ENCODE peak calls at places on chromosomes 11 and 22, in four cellular contexts. O is tibial artery, N is foreskin keratinocyte, M is A549. X is an unnamed sample. For H3K4me1, the result is how much of the 10 kb centered on the place peaks cover.

GRCh38 chr11:72069787-72070251 is 10.5 kb downstream of the NUMA1 start:
- DNase-seq in O (peak), N (no peak), M (peak), X (peak)

GRCh38 chr11:113628912-113629311 is 77.2 kb downstream of the TMPRSS5 start:
- DNase-seq in O (no peak), N (no peak), M (no peak), X (peak)

GRCh38 chr11:13102865-13103539 is 93.9 kb downstream of the RASSF10 start:
- DNase-seq in O (no peak), N (no peak), M (no peak), X (no peak)

GRCh38 chr11:57823859-57824258 is 62.3 kb downstream of the CTNND1 start:
- DNase-seq in O (no peak), N (no peak), M (no peak), X (no peak)

GRCh38 chr11:78350101-78350645 is 67.4 kb downstream of the GAB2 start:
- DNase-seq in O (no peak), N (no peak), M (no peak), X (no peak)

GRCh38 chr11:12540913-12541587 is 133.2 kb upstream of the TEAD1 start:
- DNase-seq in O (peak), N (peak), M (peak), X (no peak)

GRCh38 chr11:45917623-45918330 is at the start of gene PEX16:
- DNase-seq in O (peak), N (peak), M (peak), X (peak)

GRCh38 chr11:125960771-125961170 is 14.9 kb downstream of the VSIG10L2 start:
- DNase-seq in O (no peak), N (no peak), M (no peak), X (no peak)

GRCh38 chr11:15824060-15824459 is 532.3 kb downstream of the SOX6 start:
- DNase-seq in O (no peak), N (no peak), M (no peak), X (no peak)

GRCh38 chr11:27447288-27447914 is 25.2 kb downstream of the LGR4 start:
- DNase-seq in O (no peak), N (no peak), M (no peak), X (no peak)

GRCh38 chr11:44030276-44030932 is 17.4 kb upstream of the ACCSL start:
- DNase-seq in O (peak), N (no peak), M (no peak), X (no peak)

GRCh38 chr11:108340958-108341357 is 118.1 kb downstream of the ATM start:
- DNase-seq in O (no peak), N (peak), M (peak), X (no peak)

DNA sequence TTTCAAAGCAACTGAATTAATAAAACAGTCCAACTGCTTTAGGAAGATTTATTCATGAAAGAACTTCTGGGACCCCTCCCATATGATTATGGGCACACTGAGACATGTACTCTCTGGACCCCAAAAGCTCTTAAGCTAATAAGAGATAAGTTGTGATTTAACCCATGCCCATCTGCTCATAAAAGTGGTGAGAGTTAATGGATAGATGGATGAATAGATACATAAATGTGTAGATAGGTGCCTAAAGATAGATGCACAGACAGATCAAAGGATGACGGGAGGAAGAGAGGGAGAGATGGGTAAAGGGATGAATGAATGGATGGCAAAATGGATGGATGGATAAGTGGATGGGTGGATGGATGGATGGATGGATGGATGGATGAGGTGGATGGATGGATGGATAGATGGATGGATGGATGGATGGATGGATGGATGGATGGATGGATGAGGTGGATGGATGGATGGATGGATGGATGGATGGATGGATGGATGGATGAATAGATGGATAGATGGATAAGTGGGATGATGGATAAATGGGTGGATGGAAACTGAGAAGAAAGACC is 29.4 kb upstream of the TH start:
- DNase-seq in O (no peak), N (no peak), M (no peak), X (no peak)
- H3K4me1 ChIP-seq in O (under half), N (under half), M (under half), X (under half)

GRCh38 chr11:8361206-8361605 is 97.5 kb upstream of the LMO1 start:
- DNase-seq in O (no peak), N (no peak), M (no peak), X (no peak)
- H3K4me1 ChIP-seq in O (under half), N (under half), M (under half), X (under half)

GRCh38 chr11:128624269-128625170 is 37.2 kb upstream of the ETS1 start:
- DNase-seq in O (no peak), N (no peak), M (no peak), X (no peak)
- H3K4me1 ChIP-seq in O (under half), N (under half), M (under half), X (under half)

GRCh38 chr22:28810839-28811491 is 10.6 kb upstream of the XBP1 start:
- DNase-seq in O (peak), N (no peak), M (no peak), X (no peak)
- H3K4me1 ChIP-seq in O (under half), N (under half), M (under half), X (half or more)

DNA sequence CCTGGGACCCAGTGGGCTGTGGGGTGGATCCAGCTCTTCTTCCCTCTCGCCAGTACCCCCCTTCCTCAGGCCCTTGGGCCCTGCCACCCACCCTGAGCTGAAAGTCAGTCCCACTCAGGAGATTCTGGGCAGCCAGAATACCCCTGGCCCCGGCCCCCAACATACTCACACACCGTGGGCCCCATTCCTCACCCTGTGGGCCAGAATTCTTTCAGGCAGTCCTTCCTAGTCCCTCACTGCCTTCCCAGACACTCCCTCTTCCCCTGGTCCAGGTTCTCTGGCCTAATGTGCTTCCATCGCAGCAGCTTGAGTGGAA is 3.2 kb upstream of the POLD4 start:
- DNase-seq in O (no peak), N (no peak), M (no peak), X (no peak)
- H3K4me1 ChIP-seq in O (under half), N (under half), M (half or more), X (under half)

GRCh38 chr11:8760896-8761295 is 78.3 kb downstream of the RPL27A start:
- DNase-seq in O (no peak), N (no peak), M (no peak), X (no peak)
- H3K4me1 ChIP-seq in O (under half), N (under half), M (under half), X (under half)

GRCh38 chr11:64185323-64186204 is at the start of gene STIP1:
- DNase-seq in O (peak), N (peak), M (peak), X (peak)
- H3K4me1 ChIP-seq in O (under half), N (under half), M (under half), X (under half)

DNA sequence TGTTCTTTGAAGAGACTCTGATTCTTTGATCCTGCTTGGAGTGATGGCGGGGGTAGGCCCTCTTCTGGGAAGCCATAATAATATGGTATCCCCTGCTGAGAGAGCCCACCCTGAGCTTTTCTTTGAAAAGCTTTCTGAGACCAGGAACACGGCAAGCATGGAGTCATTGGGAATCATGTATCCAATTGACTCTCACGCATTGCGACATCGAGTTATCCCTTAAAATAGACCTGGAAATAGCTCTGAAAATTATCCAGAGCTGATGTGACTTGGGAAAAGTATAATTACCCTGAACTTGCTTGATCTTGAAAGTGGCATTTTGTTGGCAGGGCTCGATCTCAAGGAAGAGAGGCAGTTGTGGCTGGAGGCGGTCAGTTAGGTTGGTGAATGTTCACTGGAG is 36.8 kb upstream of the MPEG1 start:
- DNase-seq in O (no peak), N (no peak), M (no peak), X (no peak)
- H3K4me1 ChIP-seq in O (under half), N (under half), M (under half), X (under half)